ENCODE peak calls at places on chromosomes 2 and 18, in five cellular contexts. Z is IMR-90, X is heart right ventricle, Y is GM12865, E is neural crest cell. D is an unnamed sample.

GRCh38 chr2:65431417-65432226 is 777 bp downstream of the SPRED2 start:
- DNase-seq in Z (peak), X (peak), Y (peak), E (peak), D (peak)

GRCh38 chr2:120251863-120252206 is 817 bp upstream of the RALB start:
- DNase-seq in Z (no peak), X (no peak), Y (no peak), E (no peak), D (no peak)

GRCh38 chr2:191938779-191939178 is 91.9 kb upstream of the CAVIN2 start:
- DNase-seq in Z (no peak), X (no peak), Y (no peak), E (no peak), D (no peak)

GRCh38 chr2:144560254-144560653 is 40.3 kb upstream of the ZEB2 start:
- DNase-seq in Z (no peak), X (no peak), Y (no peak), E (no peak), D (no peak)

GRCh38 chr2:211331736-211332135 is 775.3 kb downstream of the CPS1 start:
- DNase-seq in Z (no peak), X (no peak), Y (no peak), E (no peak), D (no peak)

GRCh38 chr18:47054369-47054768 is 18.9 kb upstream of the ELOA2 start:
- DNase-seq in Z (no peak), X (no peak), Y (no peak), E (no peak), D (no peak)

GRCh38 chr2:26852405-26853348 is 4.7 kb downstream of the DPYSL5 start:
- DNase-seq in Z (no peak), X (no peak), Y (no peak), E (no peak), D (no peak)

GRCh38 chr18:21444465-21445023 is 156.0 kb downstream of the ESCO1 start:
- DNase-seq in Z (peak), X (no peak), Y (peak), E (peak), D (no peak)

GRCh38 chr2:24359701-24360049 is 661 bp downstream of the ITSN2 start:
- DNase-seq in Z (no peak), X (peak), Y (peak), E (no peak), D (peak)

GRCh38 chr2:128638741-128639477 is 320.2 kb upstream of the HS6ST1 start:
- DNase-seq in Z (no peak), X (no peak), Y (no peak), E (peak), D (peak)

GRCh38 chr18:79556829-79557585 is 122.6 kb upstream of the CTDP1 start:
- DNase-seq in Z (no peak), X (no peak), Y (no peak), E (no peak), D (no peak)

GRCh38 chr2:37802899-37803379 is 122.1 kb upstream of the RMDN2 start:
- DNase-seq in Z (peak), X (no peak), Y (no peak), E (no peak), D (no peak)

GRCh38 chr2:47508641-47509040 is 105.7 kb downstream of the MSH2 start:
- DNase-seq in Z (no peak), X (no peak), Y (no peak), E (no peak), D (no peak)

GRCh38 chr2:176137883-176138282 is 8.4 kb downstream of the HOXD8 start:
- DNase-seq in Z (no peak), X (no peak), Y (no peak), E (no peak), D (no peak)

DNA sequence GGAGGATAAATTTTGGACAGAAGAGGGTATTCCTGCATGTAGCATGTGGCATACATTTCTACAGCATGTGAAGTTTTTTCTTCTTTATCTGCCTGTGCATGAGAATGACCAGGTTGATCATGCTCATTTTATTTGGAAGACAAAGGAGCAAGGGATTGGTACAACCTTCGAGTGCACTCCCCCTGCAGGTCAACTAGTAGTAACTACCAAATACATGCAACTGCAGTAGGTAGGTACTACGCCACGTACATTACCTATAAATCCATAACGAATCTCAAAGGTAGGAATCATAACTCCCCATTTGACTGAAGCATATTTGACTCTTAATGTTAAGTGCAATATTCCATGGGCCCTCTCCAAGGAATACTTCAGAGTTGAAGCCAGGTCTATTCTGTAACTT is 763.9 kb downstream of the TSN start:
- DNase-seq in Z (no peak), X (no peak), Y (no peak), E (no peak), D (no peak)
- TF ChIP-seq CTCF in Z (no peak), X (peak), Y (peak), E (peak), D (peak)

GRCh38 chr18:29321561-29321960 is 1144.6 kb upstream of the CDH2 start:
- DNase-seq in Z (peak), X (no peak), Y (no peak), E (no peak), D (no peak)
- TF ChIP-seq CTCF in Z (no peak), X (no peak), Y (no peak), E (no peak), D (no peak)

GRCh38 chr2:130819226-130819914 is 17.3 kb upstream of the ARHGEF4 start:
- DNase-seq in Z (no peak), X (no peak), Y (no peak), E (no peak), D (no peak)
- TF ChIP-seq CTCF in Z (no peak), X (no peak), Y (no peak), E (no peak), D (no peak)

GRCh38 chr2:175107146-175107545 is 60.9 kb downstream of the ATF2 start:
- DNase-seq in Z (peak), X (no peak), Y (no peak), E (no peak), D (no peak)
- TF ChIP-seq CTCF in Z (no peak), X (no peak), Y (no peak), E (no peak), D (no peak)

GRCh38 chr18:1914489-1914888 is 656.8 kb downstream of the METTL4 start:
- DNase-seq in Z (no peak), X (no peak), Y (peak), E (no peak), D (no peak)
- TF ChIP-seq CTCF in Z (no peak), X (no peak), Y (peak), E (peak), D (no peak)

GRCh38 chr2:20504174-20504573 is 57.3 kb downstream of the RHOB start:
- DNase-seq in Z (no peak), X (no peak), Y (no peak), E (no peak), D (no peak)

GRCh38 chr2:20499387-20499786 is 52.5 kb downstream of the RHOB start:
- DNase-seq in Z (no peak), X (no peak), Y (no peak), E (no peak), D (no peak)

GRCh38 chr2:20496942-20497341 is 50.1 kb downstream of the RHOB start:
- DNase-seq in Z (no peak), X (no peak), Y (no peak), E (no peak), D (no peak)

GRCh38 chr2:20506281-20506685 is 59.4 kb downstream of the RHOB start:
- DNase-seq in Z (peak), X (no peak), Y (no peak), E (no peak), D (no peak)

GRCh38 chr2:20501974-20502373 is 55.1 kb downstream of the RHOB start:
- DNase-seq in Z (peak), X (no peak), Y (no peak), E (no peak), D (no peak)
- TF ChIP-seq CTCF in Z (no peak), X (no peak), Y (no peak), E (no peak), D (no peak)

GRCh38 chr2:148643998-148644884 is at the start of gene EPC2:
- DNase-seq in Z (peak), X (peak), Y (peak), E (peak), D (peak)

GRCh38 chr2:148643421-148643820 is 1.1 kb upstream of the EPC2 start:
- DNase-seq in Z (no peak), X (no peak), Y (peak), E (no peak), D (no peak)

GRCh38 chr2:148642891-148643416 is 1.6 kb upstream of the EPC2 start:
- DNase-seq in Z (no peak), X (no peak), Y (peak), E (no peak), D (no peak)

GRCh38 chr2:148642112-148642744 is 2.3 kb upstream of the EPC2 start:
- DNase-seq in Z (no peak), X (no peak), Y (no peak), E (no peak), D (no peak)

DNA sequence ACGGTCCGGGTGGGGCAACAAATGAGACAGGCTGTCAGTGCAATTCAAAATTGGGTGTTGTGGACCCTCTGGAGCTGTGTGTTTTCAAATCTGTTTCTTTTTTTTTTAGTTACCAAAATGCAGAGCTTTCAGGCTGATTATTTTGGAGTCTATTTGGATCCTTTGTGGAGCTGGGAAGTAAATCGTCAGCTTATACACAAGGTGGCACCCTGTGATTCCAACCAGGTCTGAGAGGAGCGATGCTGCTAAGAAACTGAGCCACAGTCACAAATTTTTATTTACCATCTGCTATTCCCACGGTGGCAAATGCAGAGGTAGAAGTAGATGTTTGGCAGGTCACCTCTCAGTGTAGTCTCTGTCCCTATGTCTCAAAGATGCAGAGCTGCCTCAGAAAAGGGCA is 3.8 kb upstream of the EPC2 start:
- DNase-seq in Z (peak), X (no peak), Y (no peak), E (no peak), D (no peak)
- TF ChIP-seq CTCF in Z (peak), X (peak), Y (no peak), E (no peak), D (no peak)

GRCh38 chr2:43033466-43034241 is 192.8 kb downstream of the ZFP36L2 start:
- DNase-seq in Z (no peak), X (no peak), Y (no peak), E (no peak), D (no peak)

GRCh38 chr2:43034921-43035320 is 191.5 kb downstream of the ZFP36L2 start:
- DNase-seq in Z (no peak), X (no peak), Y (no peak), E (no peak), D (no peak)

GRCh38 chr2:43038034-43038719 is 188.2 kb downstream of the ZFP36L2 start:
- DNase-seq in Z (peak), X (no peak), Y (no peak), E (no peak), D (peak)

GRCh38 chr2:43034242-43034619 is 192.2 kb downstream of the ZFP36L2 start:
- DNase-seq in Z (no peak), X (no peak), Y (no peak), E (no peak), D (no peak)

GRCh38 chr2:43035922-43036321 is 190.5 kb downstream of the ZFP36L2 start:
- DNase-seq in Z (no peak), X (no peak), Y (no peak), E (no peak), D (no peak)
- TF ChIP-seq CTCF in Z (no peak), X (no peak), Y (no peak), E (peak), D (no peak)

DNA sequence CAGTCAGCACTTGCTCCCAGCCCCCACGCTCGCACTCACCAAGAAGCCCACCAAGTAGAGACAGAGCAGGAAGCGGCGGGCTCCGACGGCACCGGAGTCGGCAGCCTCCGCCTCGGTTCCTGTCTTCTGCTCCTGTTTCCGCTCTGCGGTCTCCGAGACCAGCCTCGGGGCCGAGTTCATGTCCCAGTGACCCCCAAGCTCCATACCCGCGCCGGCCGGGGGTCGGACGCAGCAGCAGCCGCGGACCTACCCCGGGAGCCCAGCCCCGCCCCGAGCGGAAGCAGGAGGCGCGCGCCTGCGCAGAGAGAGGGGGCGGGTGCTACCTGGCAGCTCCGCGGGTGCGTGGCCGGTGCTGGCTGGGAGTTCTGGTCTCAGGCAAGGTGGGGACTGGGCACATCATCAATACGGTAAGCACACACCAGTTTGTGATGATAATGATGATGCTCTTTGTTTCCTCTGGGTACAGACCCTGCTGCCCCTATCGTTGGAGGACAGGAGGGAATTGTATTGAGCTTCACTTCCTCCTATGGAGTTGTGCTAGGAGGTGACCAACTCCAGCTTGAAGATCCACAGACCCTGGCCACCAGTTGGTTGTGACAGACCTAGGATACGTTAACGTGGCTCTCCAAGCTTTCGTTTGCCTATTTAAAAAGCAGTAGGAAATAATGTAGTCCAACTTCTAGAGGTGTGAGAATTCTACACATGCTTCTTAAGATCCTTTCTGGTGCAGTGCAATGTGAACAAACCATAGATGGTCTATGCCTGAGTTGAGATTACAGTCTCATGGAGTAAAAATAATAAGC is 25.0 kb upstream of the TMEM182 start:
- DNase-seq in Z (peak), X (peak), Y (peak), E (peak), D (peak)
- TF ChIP-seq CTCF in Z (no peak), X (no peak), Y (no peak), E (peak), D (no peak)

DNA sequence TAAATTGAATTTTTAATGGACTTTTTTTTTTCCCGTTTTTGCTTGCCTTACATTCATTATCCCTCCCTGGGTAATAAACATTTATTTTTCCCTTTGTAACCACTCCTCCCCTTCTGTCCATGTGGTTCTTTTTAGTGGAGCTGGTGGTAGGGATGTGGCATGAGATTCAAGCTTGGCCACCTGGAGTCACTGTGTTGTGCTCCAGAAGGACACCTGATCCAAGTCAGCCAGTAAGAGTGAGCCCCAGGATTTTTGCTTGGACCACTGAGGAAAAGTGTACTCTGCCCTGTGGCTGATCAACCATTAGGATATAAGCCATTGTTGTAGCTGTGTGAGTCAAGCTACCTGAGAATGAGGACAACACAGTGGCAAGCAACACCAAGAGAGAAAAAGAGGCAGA is 11.1 kb upstream of the ACTR3 start:
- DNase-seq in Z (no peak), X (no peak), Y (no peak), E (no peak), D (no peak)
- TF ChIP-seq CTCF in Z (no peak), X (no peak), Y (no peak), E (no peak), D (no peak)